ENCODE peak calls at places on chromosomes 2 and 18, in four cellular contexts. One of them, this sample, is unnamed.

GRCh38 chr2:9975328-9975727 is 23.8 kb downstream of the GRHL1 start:
- DNase-seq in progenitor cell of endocrine pancreas: no peak
- DNase-seq in sigmoid colon: no peak
- DNase-seq in mammary epithelial cell: no peak
- DNase-seq in this sample: peak

GRCh38 chr2:109174626-109175349 is 45.8 kb downstream of the SH3RF3 start:
- DNase-seq in progenitor cell of endocrine pancreas: no peak
- DNase-seq in sigmoid colon: no peak
- DNase-seq in mammary epithelial cell: no peak
- DNase-seq in this sample: no peak

GRCh38 chr2:201858781-201859180 is 52.4 kb downstream of the CDK15 start:
- DNase-seq in progenitor cell of endocrine pancreas: peak
- DNase-seq in sigmoid colon: peak
- DNase-seq in mammary epithelial cell: no peak
- DNase-seq in this sample: peak

GRCh38 chr2:41698787-41699422 is 348.9 kb upstream of the PKDCC start:
- DNase-seq in progenitor cell of endocrine pancreas: peak
- DNase-seq in sigmoid colon: peak
- DNase-seq in mammary epithelial cell: no peak
- DNase-seq in this sample: no peak

GRCh38 chr2:204203704-204204103 is 267.1 kb downstream of the ICOS start:
- DNase-seq in progenitor cell of endocrine pancreas: no peak
- DNase-seq in sigmoid colon: no peak
- DNase-seq in mammary epithelial cell: no peak
- DNase-seq in this sample: no peak

GRCh38 chr2:134460583-134460998 is 206.7 kb downstream of the MGAT5 start:
- DNase-seq in progenitor cell of endocrine pancreas: peak
- DNase-seq in sigmoid colon: no peak
- DNase-seq in mammary epithelial cell: peak
- DNase-seq in this sample: no peak

GRCh38 chr18:13175754-13176210 is 42.8 kb upstream of the LDLRAD4 start:
- DNase-seq in progenitor cell of endocrine pancreas: no peak
- DNase-seq in sigmoid colon: no peak
- DNase-seq in mammary epithelial cell: peak
- DNase-seq in this sample: no peak

GRCh38 chr2:170533156-170533555 is 182.0 kb upstream of the SP5 start:
- DNase-seq in progenitor cell of endocrine pancreas: no peak
- DNase-seq in sigmoid colon: no peak
- DNase-seq in mammary epithelial cell: no peak
- DNase-seq in this sample: no peak

GRCh38 chr2:16386431-16386830 is 279.2 kb downstream of the CYRIA start:
- DNase-seq in progenitor cell of endocrine pancreas: no peak
- DNase-seq in sigmoid colon: no peak
- DNase-seq in mammary epithelial cell: no peak
- DNase-seq in this sample: no peak

GRCh38 chr2:217418090-217418489 is 558.2 kb upstream of the TNP1 start:
- DNase-seq in progenitor cell of endocrine pancreas: no peak
- DNase-seq in sigmoid colon: no peak
- DNase-seq in mammary epithelial cell: no peak
- DNase-seq in this sample: no peak

GRCh38 chr2:240851078-240851861 is 17.4 kb upstream of the AGXT start:
- DNase-seq in progenitor cell of endocrine pancreas: peak
- DNase-seq in sigmoid colon: peak
- DNase-seq in mammary epithelial cell: peak
- DNase-seq in this sample: peak

GRCh38 chr2:180519276-180519675 is 461.1 kb upstream of the UBE2E3 start:
- DNase-seq in progenitor cell of endocrine pancreas: no peak
- DNase-seq in sigmoid colon: no peak
- DNase-seq in mammary epithelial cell: peak
- DNase-seq in this sample: no peak

GRCh38 chr2:84925336-84925723 is 19.9 kb downstream of the TMSB10 start:
- DNase-seq in progenitor cell of endocrine pancreas: no peak
- DNase-seq in sigmoid colon: peak
- DNase-seq in mammary epithelial cell: peak
- DNase-seq in this sample: no peak

GRCh38 chr18:44625367-44625766 is 55.3 kb upstream of the SETBP1 start:
- DNase-seq in progenitor cell of endocrine pancreas: no peak
- DNase-seq in sigmoid colon: no peak
- DNase-seq in mammary epithelial cell: no peak
- DNase-seq in this sample: peak

GRCh38 chr2:167140767-167141166 is 252.5 kb downstream of the XIRP2 start:
- DNase-seq in progenitor cell of endocrine pancreas: no peak
- DNase-seq in sigmoid colon: no peak
- DNase-seq in mammary epithelial cell: peak
- DNase-seq in this sample: no peak

GRCh38 chr18:50272593-50272992 is 6.3 kb upstream of the CFAP53 start:
- DNase-seq in progenitor cell of endocrine pancreas: no peak
- DNase-seq in sigmoid colon: no peak
- DNase-seq in mammary epithelial cell: no peak
- DNase-seq in this sample: no peak

DNA sequence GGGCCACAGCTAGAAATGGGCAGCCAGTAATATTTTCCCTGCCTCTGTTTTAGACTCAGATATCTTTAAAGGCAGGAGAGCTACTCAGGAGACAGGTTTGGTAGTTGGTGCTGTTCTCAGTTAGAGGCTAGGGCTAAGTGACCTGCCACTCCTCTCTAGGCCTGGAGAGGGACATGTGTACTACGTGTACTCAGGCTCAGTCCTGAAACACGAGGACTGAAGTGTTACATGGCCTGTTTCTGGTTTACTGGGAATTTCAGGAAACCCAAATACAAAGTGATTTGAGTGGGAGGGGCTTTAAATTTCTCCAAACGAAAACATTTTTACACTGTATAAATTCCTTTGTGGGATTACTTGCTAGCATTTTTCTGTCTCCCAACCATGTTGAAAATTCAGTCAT is 343.4 kb downstream of the CYP26B1 start:
- DNase-seq in progenitor cell of endocrine pancreas: no peak
- DNase-seq in sigmoid colon: no peak
- DNase-seq in mammary epithelial cell: no peak
- DNase-seq in this sample: no peak
- TF ChIP-seq CTCF in progenitor cell of endocrine pancreas: no peak
- TF ChIP-seq CTCF in sigmoid colon: no peak
- TF ChIP-seq CTCF in mammary epithelial cell: peak
- TF ChIP-seq CTCF in this sample: no peak

GRCh38 chr2:70767094-70767698 is 804 bp downstream of the ADD2 start:
- DNase-seq in progenitor cell of endocrine pancreas: peak
- DNase-seq in sigmoid colon: no peak
- DNase-seq in mammary epithelial cell: no peak
- DNase-seq in this sample: peak

GRCh38 chr2:70768585-70769085 is 635 bp upstream of the ADD2 start:
- DNase-seq in progenitor cell of endocrine pancreas: no peak
- DNase-seq in sigmoid colon: no peak
- DNase-seq in mammary epithelial cell: no peak
- DNase-seq in this sample: no peak

GRCh38 chr2:70766357-70767093 is 1.5 kb downstream of the ADD2 start:
- DNase-seq in progenitor cell of endocrine pancreas: no peak
- DNase-seq in sigmoid colon: no peak
- DNase-seq in mammary epithelial cell: no peak
- DNase-seq in this sample: no peak

GRCh38 chr2:70769450-70769849 is 1.4 kb upstream of the ADD2 start:
- DNase-seq in progenitor cell of endocrine pancreas: no peak
- DNase-seq in sigmoid colon: no peak
- DNase-seq in mammary epithelial cell: no peak
- DNase-seq in this sample: no peak

DNA sequence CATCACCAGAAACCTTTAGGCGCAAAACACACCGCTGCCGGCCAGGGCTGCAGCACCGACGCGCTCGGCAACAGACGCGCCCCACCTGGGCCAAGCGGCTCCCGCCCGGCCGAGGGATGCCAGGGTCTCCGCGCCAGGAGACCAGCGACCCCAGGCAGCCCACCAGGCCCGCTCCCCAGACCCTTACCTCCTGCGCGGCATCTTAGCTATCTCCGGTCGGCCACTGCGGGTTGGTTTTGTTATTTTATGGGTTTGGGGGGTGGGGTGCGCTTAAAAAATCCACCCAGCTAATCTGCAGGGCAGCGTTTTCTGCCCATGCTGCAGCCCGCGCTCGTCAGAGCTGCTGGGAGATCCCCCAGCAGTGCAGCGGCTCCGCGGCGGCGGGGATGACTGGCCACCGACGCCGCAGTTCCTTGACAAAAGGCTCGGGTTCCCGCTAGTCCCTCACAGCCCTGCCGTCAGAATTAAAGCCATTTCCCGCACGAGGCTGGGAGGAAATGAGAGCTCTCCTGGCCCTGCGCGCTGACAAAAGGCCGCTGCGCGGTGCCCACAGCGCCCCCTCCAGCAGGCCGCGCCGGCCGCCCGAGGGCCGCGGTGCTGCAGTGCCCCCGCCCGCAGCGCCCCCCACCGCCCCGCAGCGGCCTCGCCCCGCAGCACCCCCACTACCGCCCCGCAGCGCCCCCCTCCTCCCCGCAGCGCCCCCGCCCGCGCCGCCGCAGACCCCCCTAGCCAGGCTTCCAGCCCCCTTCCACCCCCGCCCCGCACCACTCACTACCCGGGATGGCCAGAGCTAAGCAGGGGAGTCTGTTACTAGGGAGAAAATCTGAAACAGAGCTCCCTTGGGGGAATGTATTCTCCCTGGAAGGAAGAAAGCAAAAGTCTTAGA is at the start of gene ADD2:
- DNase-seq in progenitor cell of endocrine pancreas: peak
- DNase-seq in sigmoid colon: no peak
- DNase-seq in mammary epithelial cell: peak
- DNase-seq in this sample: peak
- TF ChIP-seq CTCF in progenitor cell of endocrine pancreas: peak
- TF ChIP-seq CTCF in sigmoid colon: no peak
- TF ChIP-seq CTCF in mammary epithelial cell: no peak
- TF ChIP-seq CTCF in this sample: peak

GRCh38 chr2:192026716-192027109 is 168.0 kb downstream of the TMEFF2 start:
- DNase-seq in progenitor cell of endocrine pancreas: no peak
- DNase-seq in sigmoid colon: no peak
- DNase-seq in mammary epithelial cell: no peak
- DNase-seq in this sample: no peak

GRCh38 chr2:192026064-192026715 is 168.5 kb downstream of the TMEFF2 start:
- DNase-seq in progenitor cell of endocrine pancreas: no peak
- DNase-seq in sigmoid colon: no peak
- DNase-seq in mammary epithelial cell: no peak
- DNase-seq in this sample: no peak

GRCh38 chr2:192025607-192026006 is 169.1 kb downstream of the TMEFF2 start:
- DNase-seq in progenitor cell of endocrine pancreas: no peak
- DNase-seq in sigmoid colon: no peak
- DNase-seq in mammary epithelial cell: no peak
- DNase-seq in this sample: no peak

GRCh38 chr2:192030289-192030688 is 164.4 kb downstream of the TMEFF2 start:
- DNase-seq in progenitor cell of endocrine pancreas: no peak
- DNase-seq in sigmoid colon: no peak
- DNase-seq in mammary epithelial cell: peak
- DNase-seq in this sample: no peak

GRCh38 chr2:192029089-192029488 is 165.6 kb downstream of the TMEFF2 start:
- DNase-seq in progenitor cell of endocrine pancreas: no peak
- DNase-seq in sigmoid colon: no peak
- DNase-seq in mammary epithelial cell: peak
- DNase-seq in this sample: no peak
- TF ChIP-seq CTCF in progenitor cell of endocrine pancreas: peak
- TF ChIP-seq CTCF in sigmoid colon: no peak
- TF ChIP-seq CTCF in mammary epithelial cell: peak
- TF ChIP-seq CTCF in this sample: no peak

GRCh38 chr2:32061430-32061829 is 1.9 kb upstream of the SPAST start:
- DNase-seq in progenitor cell of endocrine pancreas: no peak
- DNase-seq in sigmoid colon: no peak
- DNase-seq in mammary epithelial cell: no peak
- DNase-seq in this sample: no peak
- TF ChIP-seq CTCF in progenitor cell of endocrine pancreas: no peak
- TF ChIP-seq CTCF in sigmoid colon: no peak
- TF ChIP-seq CTCF in mammary epithelial cell: no peak
- TF ChIP-seq CTCF in this sample: no peak

DNA sequence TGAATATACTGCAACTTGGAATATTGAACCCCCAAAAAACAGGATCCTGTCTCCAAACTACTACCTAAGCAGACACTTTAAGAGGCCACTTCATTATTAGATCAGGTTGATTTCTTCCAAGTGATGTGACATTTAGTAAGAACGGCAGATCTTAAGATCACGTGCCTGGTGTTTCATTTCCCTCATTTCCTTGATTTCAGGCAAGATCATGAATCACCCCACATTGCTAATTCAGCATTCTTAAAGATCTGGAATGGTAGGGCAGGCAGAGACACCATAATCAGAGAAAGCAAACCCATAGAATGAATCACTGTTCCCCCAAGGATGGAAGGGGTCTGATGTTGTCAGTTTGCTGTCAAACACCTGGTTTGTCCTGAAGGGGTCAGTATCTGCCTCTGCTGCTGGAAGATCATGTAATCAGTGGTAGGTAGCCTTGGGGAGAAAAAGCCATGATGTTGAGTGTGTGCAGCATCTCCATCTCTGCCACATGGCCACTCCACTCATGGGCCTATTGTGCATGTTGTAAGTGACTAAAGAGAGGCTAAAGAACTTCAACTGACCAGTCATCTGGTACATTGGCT is 133.9 kb downstream of the ARHGAP15 start:
- DNase-seq in progenitor cell of endocrine pancreas: no peak
- DNase-seq in sigmoid colon: no peak
- DNase-seq in mammary epithelial cell: no peak
- DNase-seq in this sample: no peak
- TF ChIP-seq CTCF in progenitor cell of endocrine pancreas: no peak
- TF ChIP-seq CTCF in sigmoid colon: no peak
- TF ChIP-seq CTCF in mammary epithelial cell: peak
- TF ChIP-seq CTCF in this sample: peak

DNA sequence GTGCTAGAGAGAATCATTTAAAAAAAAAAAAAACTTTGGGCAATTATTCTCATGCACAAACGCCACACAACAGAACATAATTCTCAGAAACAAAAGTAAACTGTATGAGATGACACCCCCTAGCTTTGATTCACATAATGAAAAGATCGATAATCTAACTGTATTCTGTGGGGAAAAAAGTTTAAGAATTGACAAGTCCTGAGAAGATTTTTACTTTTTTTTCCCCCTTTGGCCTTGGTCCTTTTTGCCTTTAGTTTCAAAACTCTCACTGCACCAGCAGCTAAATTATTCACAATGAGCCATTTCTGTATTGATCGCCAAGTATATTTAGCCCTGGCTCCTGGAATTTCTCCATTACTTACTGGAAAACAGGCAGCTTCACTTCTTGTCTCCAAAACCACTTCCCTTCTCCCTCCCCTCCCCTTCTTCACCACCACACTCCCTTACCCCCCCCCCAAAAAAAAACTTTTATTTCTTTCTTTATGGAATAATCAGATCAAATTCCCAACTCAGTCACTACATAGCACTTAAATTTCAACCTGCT is 2.0 kb downstream of the IKZF2 start:
- DNase-seq in progenitor cell of endocrine pancreas: no peak
- DNase-seq in sigmoid colon: no peak
- DNase-seq in mammary epithelial cell: no peak
- DNase-seq in this sample: no peak
- TF ChIP-seq CTCF in progenitor cell of endocrine pancreas: no peak
- TF ChIP-seq CTCF in sigmoid colon: no peak
- TF ChIP-seq CTCF in mammary epithelial cell: no peak
- TF ChIP-seq CTCF in this sample: no peak

GRCh38 chr2:208148803-208149202 is 2.8 kb upstream of the CRYGB start:
- DNase-seq in progenitor cell of endocrine pancreas: no peak
- DNase-seq in sigmoid colon: no peak
- DNase-seq in mammary epithelial cell: no peak
- DNase-seq in this sample: no peak
- TF ChIP-seq CTCF in progenitor cell of endocrine pancreas: peak
- TF ChIP-seq CTCF in sigmoid colon: no peak
- TF ChIP-seq CTCF in mammary epithelial cell: peak
- TF ChIP-seq CTCF in this sample: no peak